ENCODE peak calls at places on chromosome 22, in ten cellular contexts. One of them, this sample, is unnamed.

GRCh38 chr22:43479311-43479710 is 67.5 kb downstream of the MPPED1 start:
- DNase-seq in uterus: no peak
- DNase-seq in fibroblast of lung: no peak
- DNase-seq in fibroblast of mammary gland: no peak
- DNase-seq in astrocyte of the cerebellum: no peak
- DNase-seq in stimulated activated CD8-positive, alpha-beta memory T cell treated with anti-CD3 and anti-CD28 coated beads, Interleukin-4, amount 100 ng/mL, for 24 hours: no peak
- DNase-seq in stimulated activated CD4-positive, alpha-beta T cell treated with anti-CD3 and anti-CD28 coated beads, Interleukin-4, amount 100 ng/mL, for 1 hour: no peak
- DNase-seq in putamen: no peak
- DNase-seq in DMS79 treated with DMSO at 0.1 percent for 48 hours: no peak
- DNase-seq in lower leg skin: no peak
- DNase-seq in this sample: no peak

GRCh38 chr22:48307941-48308340 is 1519.7 kb downstream of the BRD1 start:
- DNase-seq in uterus: no peak
- DNase-seq in fibroblast of lung: no peak
- DNase-seq in fibroblast of mammary gland: no peak
- DNase-seq in astrocyte of the cerebellum: no peak
- DNase-seq in stimulated activated CD8-positive, alpha-beta memory T cell treated with anti-CD3 and anti-CD28 coated beads, Interleukin-4, amount 100 ng/mL, for 24 hours: no peak
- DNase-seq in stimulated activated CD4-positive, alpha-beta T cell treated with anti-CD3 and anti-CD28 coated beads, Interleukin-4, amount 100 ng/mL, for 1 hour: no peak
- DNase-seq in putamen: no peak
- DNase-seq in DMS79 treated with DMSO at 0.1 percent for 48 hours: no peak
- DNase-seq in lower leg skin: no peak
- DNase-seq in this sample: no peak

GRCh38 chr22:36302439-36303114 is 49.6 kb downstream of the APOL1 start:
- DNase-seq in uterus: no peak
- DNase-seq in fibroblast of lung: no peak
- DNase-seq in fibroblast of mammary gland: no peak
- DNase-seq in astrocyte of the cerebellum: no peak
- DNase-seq in stimulated activated CD8-positive, alpha-beta memory T cell treated with anti-CD3 and anti-CD28 coated beads, Interleukin-4, amount 100 ng/mL, for 24 hours: no peak
- DNase-seq in stimulated activated CD4-positive, alpha-beta T cell treated with anti-CD3 and anti-CD28 coated beads, Interleukin-4, amount 100 ng/mL, for 1 hour: no peak
- DNase-seq in putamen: no peak
- DNase-seq in DMS79 treated with DMSO at 0.1 percent for 48 hours: no peak
- DNase-seq in lower leg skin: no peak
- DNase-seq in this sample: no peak

GRCh38 chr22:45948081-45948648 is 28.8 kb downstream of the WNT7B start:
- DNase-seq in uterus: no peak
- DNase-seq in fibroblast of lung: no peak
- DNase-seq in fibroblast of mammary gland: no peak
- DNase-seq in astrocyte of the cerebellum: no peak
- DNase-seq in stimulated activated CD8-positive, alpha-beta memory T cell treated with anti-CD3 and anti-CD28 coated beads, Interleukin-4, amount 100 ng/mL, for 24 hours: no peak
- DNase-seq in stimulated activated CD4-positive, alpha-beta T cell treated with anti-CD3 and anti-CD28 coated beads, Interleukin-4, amount 100 ng/mL, for 1 hour: no peak
- DNase-seq in putamen: no peak
- DNase-seq in DMS79 treated with DMSO at 0.1 percent for 48 hours: peak; percentile 8
- DNase-seq in lower leg skin: no peak
- DNase-seq in this sample: no peak

GRCh38 chr22:37241351-37242142 is 2.5 kb downstream of the RAC2 start:
- DNase-seq in uterus: no peak
- DNase-seq in fibroblast of lung: peak; percentile 6
- DNase-seq in fibroblast of mammary gland: no peak
- DNase-seq in astrocyte of the cerebellum: no peak
- DNase-seq in stimulated activated CD8-positive, alpha-beta memory T cell treated with anti-CD3 and anti-CD28 coated beads, Interleukin-4, amount 100 ng/mL, for 24 hours: no peak
- DNase-seq in stimulated activated CD4-positive, alpha-beta T cell treated with anti-CD3 and anti-CD28 coated beads, Interleukin-4, amount 100 ng/mL, for 1 hour: peak; percentile 49
- DNase-seq in putamen: no peak
- DNase-seq in DMS79 treated with DMSO at 0.1 percent for 48 hours: no peak
- DNase-seq in lower leg skin: no peak
- DNase-seq in this sample: no peak

GRCh38 chr22:30270841-30271240 is 4.2 kb upstream of the OSM start:
- DNase-seq in uterus: no peak
- DNase-seq in fibroblast of lung: peak; percentile 78
- DNase-seq in fibroblast of mammary gland: peak; percentile 55
- DNase-seq in astrocyte of the cerebellum: no peak
- DNase-seq in stimulated activated CD8-positive, alpha-beta memory T cell treated with anti-CD3 and anti-CD28 coated beads, Interleukin-4, amount 100 ng/mL, for 24 hours: no peak
- DNase-seq in stimulated activated CD4-positive, alpha-beta T cell treated with anti-CD3 and anti-CD28 coated beads, Interleukin-4, amount 100 ng/mL, for 1 hour: no peak
- DNase-seq in putamen: peak; percentile 60
- DNase-seq in DMS79 treated with DMSO at 0.1 percent for 48 hours: no peak
- DNase-seq in lower leg skin: no peak
- DNase-seq in this sample: no peak

GRCh38 chr22:39316440-39317083 is 2.9 kb downstream of the RPL3 start:
- DNase-seq in uterus: peak; percentile 82
- DNase-seq in fibroblast of lung: peak; percentile 93
- DNase-seq in fibroblast of mammary gland: peak; percentile 94
- DNase-seq in astrocyte of the cerebellum: peak; percentile 91
- DNase-seq in stimulated activated CD8-positive, alpha-beta memory T cell treated with anti-CD3 and anti-CD28 coated beads, Interleukin-4, amount 100 ng/mL, for 24 hours: peak; percentile 65
- DNase-seq in stimulated activated CD4-positive, alpha-beta T cell treated with anti-CD3 and anti-CD28 coated beads, Interleukin-4, amount 100 ng/mL, for 1 hour: peak; percentile 73
- DNase-seq in putamen: peak; percentile 75
- DNase-seq in DMS79 treated with DMSO at 0.1 percent for 48 hours: peak; percentile 6
- DNase-seq in lower leg skin: peak; percentile 75
- DNase-seq in this sample: peak; percentile 50

GRCh38 chr22:23243006-23243573 is 62.8 kb downstream of the BCR start:
- DNase-seq in uterus: no peak
- DNase-seq in fibroblast of lung: peak; percentile 28
- DNase-seq in fibroblast of mammary gland: no peak
- DNase-seq in astrocyte of the cerebellum: no peak
- DNase-seq in stimulated activated CD8-positive, alpha-beta memory T cell treated with anti-CD3 and anti-CD28 coated beads, Interleukin-4, amount 100 ng/mL, for 24 hours: peak; percentile 42
- DNase-seq in stimulated activated CD4-positive, alpha-beta T cell treated with anti-CD3 and anti-CD28 coated beads, Interleukin-4, amount 100 ng/mL, for 1 hour: peak; percentile 57
- DNase-seq in putamen: no peak
- DNase-seq in DMS79 treated with DMSO at 0.1 percent for 48 hours: no peak
- DNase-seq in lower leg skin: no peak
- DNase-seq in this sample: peak; percentile 63

GRCh38 chr22:29753808-29754657 is 12.8 kb downstream of the ZMAT5 start:
- DNase-seq in uterus: no peak
- DNase-seq in fibroblast of lung: no peak
- DNase-seq in fibroblast of mammary gland: no peak
- DNase-seq in astrocyte of the cerebellum: no peak
- DNase-seq in stimulated activated CD8-positive, alpha-beta memory T cell treated with anti-CD3 and anti-CD28 coated beads, Interleukin-4, amount 100 ng/mL, for 24 hours: no peak
- DNase-seq in stimulated activated CD4-positive, alpha-beta T cell treated with anti-CD3 and anti-CD28 coated beads, Interleukin-4, amount 100 ng/mL, for 1 hour: no peak
- DNase-seq in putamen: no peak
- DNase-seq in DMS79 treated with DMSO at 0.1 percent for 48 hours: no peak
- DNase-seq in lower leg skin: no peak
- DNase-seq in this sample: no peak

GRCh38 chr22:17770180-17771077 is 3.8 kb downstream of the BID start:
- DNase-seq in uterus: no peak
- DNase-seq in fibroblast of lung: no peak
- DNase-seq in fibroblast of mammary gland: no peak
- DNase-seq in astrocyte of the cerebellum: no peak
- DNase-seq in stimulated activated CD8-positive, alpha-beta memory T cell treated with anti-CD3 and anti-CD28 coated beads, Interleukin-4, amount 100 ng/mL, for 24 hours: no peak
- DNase-seq in stimulated activated CD4-positive, alpha-beta T cell treated with anti-CD3 and anti-CD28 coated beads, Interleukin-4, amount 100 ng/mL, for 1 hour: no peak
- DNase-seq in putamen: no peak
- DNase-seq in DMS79 treated with DMSO at 0.1 percent for 48 hours: no peak
- DNase-seq in lower leg skin: no peak
- DNase-seq in this sample: no peak

GRCh38 chr22:42277988-42278776 is 7.7 kb upstream of the TCF20 start:
- DNase-seq in uterus: no peak
- DNase-seq in fibroblast of lung: no peak
- DNase-seq in fibroblast of mammary gland: no peak
- DNase-seq in astrocyte of the cerebellum: no peak
- DNase-seq in stimulated activated CD8-positive, alpha-beta memory T cell treated with anti-CD3 and anti-CD28 coated beads, Interleukin-4, amount 100 ng/mL, for 24 hours: no peak
- DNase-seq in stimulated activated CD4-positive, alpha-beta T cell treated with anti-CD3 and anti-CD28 coated beads, Interleukin-4, amount 100 ng/mL, for 1 hour: no peak
- DNase-seq in putamen: no peak
- DNase-seq in DMS79 treated with DMSO at 0.1 percent for 48 hours: peak; percentile 22
- DNase-seq in lower leg skin: no peak
- DNase-seq in this sample: no peak

GRCh38 chr22:35541254-35541748 is 670 bp downstream of the RASD2 start:
- DNase-seq in uterus: no peak
- DNase-seq in fibroblast of lung: no peak
- DNase-seq in fibroblast of mammary gland: no peak
- DNase-seq in astrocyte of the cerebellum: no peak
- DNase-seq in stimulated activated CD8-positive, alpha-beta memory T cell treated with anti-CD3 and anti-CD28 coated beads, Interleukin-4, amount 100 ng/mL, for 24 hours: no peak
- DNase-seq in stimulated activated CD4-positive, alpha-beta T cell treated with anti-CD3 and anti-CD28 coated beads, Interleukin-4, amount 100 ng/mL, for 1 hour: no peak
- DNase-seq in putamen: no peak
- DNase-seq in DMS79 treated with DMSO at 0.1 percent for 48 hours: no peak
- DNase-seq in lower leg skin: no peak
- DNase-seq in this sample: no peak

GRCh38 chr22:41762980-41763779 is 37.3 kb upstream of the CCDC134 start:
- DNase-seq in uterus: no peak
- DNase-seq in fibroblast of lung: no peak
- DNase-seq in fibroblast of mammary gland: no peak
- DNase-seq in astrocyte of the cerebellum: no peak
- DNase-seq in stimulated activated CD8-positive, alpha-beta memory T cell treated with anti-CD3 and anti-CD28 coated beads, Interleukin-4, amount 100 ng/mL, for 24 hours: no peak
- DNase-seq in stimulated activated CD4-positive, alpha-beta T cell treated with anti-CD3 and anti-CD28 coated beads, Interleukin-4, amount 100 ng/mL, for 1 hour: peak; percentile 29
- DNase-seq in putamen: peak; percentile 42
- DNase-seq in DMS79 treated with DMSO at 0.1 percent for 48 hours: no peak
- DNase-seq in lower leg skin: no peak
- DNase-seq in this sample: no peak

GRCh38 chr22:30277547-30278344 is 11.1 kb upstream of the OSM start:
- DNase-seq in uterus: peak; percentile 61
- DNase-seq in fibroblast of lung: peak; percentile 84
- DNase-seq in fibroblast of mammary gland: peak; percentile 84
- DNase-seq in astrocyte of the cerebellum: peak; percentile 73
- DNase-seq in stimulated activated CD8-positive, alpha-beta memory T cell treated with anti-CD3 and anti-CD28 coated beads, Interleukin-4, amount 100 ng/mL, for 24 hours: no peak
- DNase-seq in stimulated activated CD4-positive, alpha-beta T cell treated with anti-CD3 and anti-CD28 coated beads, Interleukin-4, amount 100 ng/mL, for 1 hour: no peak
- DNase-seq in putamen: no peak
- DNase-seq in DMS79 treated with DMSO at 0.1 percent for 48 hours: peak; percentile 20
- DNase-seq in lower leg skin: no peak
- DNase-seq in this sample: no peak

GRCh38 chr22:39135092-39135896 is 17.2 kb downstream of the CBX7 start:
- DNase-seq in uterus: no peak
- DNase-seq in fibroblast of lung: peak; percentile 25
- DNase-seq in fibroblast of mammary gland: no peak
- DNase-seq in astrocyte of the cerebellum: no peak
- DNase-seq in stimulated activated CD8-positive, alpha-beta memory T cell treated with anti-CD3 and anti-CD28 coated beads, Interleukin-4, amount 100 ng/mL, for 24 hours: no peak
- DNase-seq in stimulated activated CD4-positive, alpha-beta T cell treated with anti-CD3 and anti-CD28 coated beads, Interleukin-4, amount 100 ng/mL, for 1 hour: peak; percentile 46
- DNase-seq in putamen: no peak
- DNase-seq in DMS79 treated with DMSO at 0.1 percent for 48 hours: no peak
- DNase-seq in lower leg skin: no peak
- DNase-seq in this sample: no peak

GRCh38 chr22:38346506-38346905 is 29.3 kb upstream of the CSNK1E start:
- DNase-seq in uterus: no peak
- DNase-seq in fibroblast of lung: no peak
- DNase-seq in fibroblast of mammary gland: no peak
- DNase-seq in astrocyte of the cerebellum: no peak
- DNase-seq in stimulated activated CD8-positive, alpha-beta memory T cell treated with anti-CD3 and anti-CD28 coated beads, Interleukin-4, amount 100 ng/mL, for 24 hours: no peak
- DNase-seq in stimulated activated CD4-positive, alpha-beta T cell treated with anti-CD3 and anti-CD28 coated beads, Interleukin-4, amount 100 ng/mL, for 1 hour: no peak
- DNase-seq in putamen: no peak
- DNase-seq in DMS79 treated with DMSO at 0.1 percent for 48 hours: no peak
- DNase-seq in lower leg skin: no peak
- DNase-seq in this sample: no peak

GRCh38 chr22:41517172-41518047 is 26.9 kb downstream of the POLR3H start:
- DNase-seq in uterus: peak; percentile 80
- DNase-seq in fibroblast of lung: no peak
- DNase-seq in fibroblast of mammary gland: peak; percentile 58
- DNase-seq in astrocyte of the cerebellum: no peak
- DNase-seq in stimulated activated CD8-positive, alpha-beta memory T cell treated with anti-CD3 and anti-CD28 coated beads, Interleukin-4, amount 100 ng/mL, for 24 hours: no peak
- DNase-seq in stimulated activated CD4-positive, alpha-beta T cell treated with anti-CD3 and anti-CD28 coated beads, Interleukin-4, amount 100 ng/mL, for 1 hour: peak; percentile 53
- DNase-seq in putamen: peak; percentile 80
- DNase-seq in DMS79 treated with DMSO at 0.1 percent for 48 hours: peak; percentile 9
- DNase-seq in lower leg skin: peak; percentile 74
- DNase-seq in this sample: no peak

GRCh38 chr22:31089101-31090100 is 8.3 kb downstream of the SMTN start:
- DNase-seq in uterus: peak; percentile 73
- DNase-seq in fibroblast of lung: no peak
- DNase-seq in fibroblast of mammary gland: peak; percentile 49
- DNase-seq in astrocyte of the cerebellum: no peak
- DNase-seq in stimulated activated CD8-positive, alpha-beta memory T cell treated with anti-CD3 and anti-CD28 coated beads, Interleukin-4, amount 100 ng/mL, for 24 hours: no peak
- DNase-seq in stimulated activated CD4-positive, alpha-beta T cell treated with anti-CD3 and anti-CD28 coated beads, Interleukin-4, amount 100 ng/mL, for 1 hour: peak; percentile 32
- DNase-seq in putamen: no peak
- DNase-seq in DMS79 treated with DMSO at 0.1 percent for 48 hours: no peak
- DNase-seq in lower leg skin: no peak
- DNase-seq in this sample: peak; percentile 24

GRCh38 chr22:31846161-31847115 is 92.6 kb downstream of the DEPDC5 start:
- DNase-seq in uterus: no peak
- DNase-seq in fibroblast of lung: peak; percentile 90
- DNase-seq in fibroblast of mammary gland: peak; percentile 57
- DNase-seq in astrocyte of the cerebellum: no peak
- DNase-seq in stimulated activated CD8-positive, alpha-beta memory T cell treated with anti-CD3 and anti-CD28 coated beads, Interleukin-4, amount 100 ng/mL, for 24 hours: no peak
- DNase-seq in stimulated activated CD4-positive, alpha-beta T cell treated with anti-CD3 and anti-CD28 coated beads, Interleukin-4, amount 100 ng/mL, for 1 hour: no peak
- DNase-seq in putamen: no peak
- DNase-seq in DMS79 treated with DMSO at 0.1 percent for 48 hours: no peak
- DNase-seq in lower leg skin: no peak
- DNase-seq in this sample: no peak

GRCh38 chr22:27879923-27880322 is 39.1 kb downstream of the PITPNB start:
- DNase-seq in uterus: no peak
- DNase-seq in fibroblast of lung: peak; percentile 49
- DNase-seq in fibroblast of mammary gland: peak; percentile 55
- DNase-seq in astrocyte of the cerebellum: peak; percentile 34
- DNase-seq in stimulated activated CD8-positive, alpha-beta memory T cell treated with anti-CD3 and anti-CD28 coated beads, Interleukin-4, amount 100 ng/mL, for 24 hours: no peak
- DNase-seq in stimulated activated CD4-positive, alpha-beta T cell treated with anti-CD3 and anti-CD28 coated beads, Interleukin-4, amount 100 ng/mL, for 1 hour: no peak
- DNase-seq in putamen: no peak
- DNase-seq in DMS79 treated with DMSO at 0.1 percent for 48 hours: no peak
- DNase-seq in lower leg skin: no peak
- DNase-seq in this sample: no peak

GRCh38 chr22:41732096-41732772 is 32.9 kb downstream of the MEI1 start:
- DNase-seq in uterus: no peak
- DNase-seq in fibroblast of lung: no peak
- DNase-seq in fibroblast of mammary gland: no peak
- DNase-seq in astrocyte of the cerebellum: no peak
- DNase-seq in stimulated activated CD8-positive, alpha-beta memory T cell treated with anti-CD3 and anti-CD28 coated beads, Interleukin-4, amount 100 ng/mL, for 24 hours: no peak
- DNase-seq in stimulated activated CD4-positive, alpha-beta T cell treated with anti-CD3 and anti-CD28 coated beads, Interleukin-4, amount 100 ng/mL, for 1 hour: no peak
- DNase-seq in putamen: no peak
- DNase-seq in DMS79 treated with DMSO at 0.1 percent for 48 hours: no peak
- DNase-seq in lower leg skin: no peak
- DNase-seq in this sample: no peak

GRCh38 chr22:21902296-21903087 is 35.0 kb upstream of the MAPK1 start:
- DNase-seq in uterus: no peak
- DNase-seq in fibroblast of lung: no peak
- DNase-seq in fibroblast of mammary gland: no peak
- DNase-seq in astrocyte of the cerebellum: no peak
- DNase-seq in stimulated activated CD8-positive, alpha-beta memory T cell treated with anti-CD3 and anti-CD28 coated beads, Interleukin-4, amount 100 ng/mL, for 24 hours: no peak
- DNase-seq in stimulated activated CD4-positive, alpha-beta T cell treated with anti-CD3 and anti-CD28 coated beads, Interleukin-4, amount 100 ng/mL, for 1 hour: no peak
- DNase-seq in putamen: no peak
- DNase-seq in DMS79 treated with DMSO at 0.1 percent for 48 hours: no peak
- DNase-seq in lower leg skin: no peak
- DNase-seq in this sample: no peak

GRCh38 chr22:20751185-20751851 is 22.6 kb upstream of the SERPIND1 start:
- DNase-seq in uterus: no peak
- DNase-seq in fibroblast of lung: no peak
- DNase-seq in fibroblast of mammary gland: no peak
- DNase-seq in astrocyte of the cerebellum: no peak
- DNase-seq in stimulated activated CD8-positive, alpha-beta memory T cell treated with anti-CD3 and anti-CD28 coated beads, Interleukin-4, amount 100 ng/mL, for 24 hours: no peak
- DNase-seq in stimulated activated CD4-positive, alpha-beta T cell treated with anti-CD3 and anti-CD28 coated beads, Interleukin-4, amount 100 ng/mL, for 1 hour: no peak
- DNase-seq in putamen: no peak
- DNase-seq in DMS79 treated with DMSO at 0.1 percent for 48 hours: peak; percentile 58
- DNase-seq in lower leg skin: no peak
- DNase-seq in this sample: no peak

GRCh38 chr22:37174964-37175363 is 13.1 kb downstream of the C1QTNF6 start:
- DNase-seq in uterus: no peak
- DNase-seq in fibroblast of lung: no peak
- DNase-seq in fibroblast of mammary gland: no peak
- DNase-seq in astrocyte of the cerebellum: no peak
- DNase-seq in stimulated activated CD8-positive, alpha-beta memory T cell treated with anti-CD3 and anti-CD28 coated beads, Interleukin-4, amount 100 ng/mL, for 24 hours: no peak
- DNase-seq in stimulated activated CD4-positive, alpha-beta T cell treated with anti-CD3 and anti-CD28 coated beads, Interleukin-4, amount 100 ng/mL, for 1 hour: no peak
- DNase-seq in putamen: no peak
- DNase-seq in DMS79 treated with DMSO at 0.1 percent for 48 hours: no peak
- DNase-seq in lower leg skin: no peak
- DNase-seq in this sample: no peak

GRCh38 chr22:23984430-23984829 is 4.5 kb downstream of the GSTT2 start:
- DNase-seq in uterus: no peak
- DNase-seq in fibroblast of lung: no peak
- DNase-seq in fibroblast of mammary gland: peak; percentile 53
- DNase-seq in astrocyte of the cerebellum: peak; percentile 22
- DNase-seq in stimulated activated CD8-positive, alpha-beta memory T cell treated with anti-CD3 and anti-CD28 coated beads, Interleukin-4, amount 100 ng/mL, for 24 hours: no peak
- DNase-seq in stimulated activated CD4-positive, alpha-beta T cell treated with anti-CD3 and anti-CD28 coated beads, Interleukin-4, amount 100 ng/mL, for 1 hour: no peak
- DNase-seq in putamen: peak; percentile 22
- DNase-seq in DMS79 treated with DMSO at 0.1 percent for 48 hours: no peak
- DNase-seq in lower leg skin: no peak
- DNase-seq in this sample: peak; percentile 21

GRCh38 chr22:20117656-20118571 is 888 bp upstream of the TRMT2A start:
- DNase-seq in uterus: no peak
- DNase-seq in fibroblast of lung: peak; percentile 51
- DNase-seq in fibroblast of mammary gland: peak; percentile 30
- DNase-seq in astrocyte of the cerebellum: no peak
- DNase-seq in stimulated activated CD8-positive, alpha-beta memory T cell treated with anti-CD3 and anti-CD28 coated beads, Interleukin-4, amount 100 ng/mL, for 24 hours: peak; percentile 73
- DNase-seq in stimulated activated CD4-positive, alpha-beta T cell treated with anti-CD3 and anti-CD28 coated beads, Interleukin-4, amount 100 ng/mL, for 1 hour: peak; percentile 78
- DNase-seq in putamen: no peak
- DNase-seq in DMS79 treated with DMSO at 0.1 percent for 48 hours: no peak
- DNase-seq in lower leg skin: no peak
- DNase-seq in this sample: peak; percentile 40

GRCh38 chr22:27686534-27686933 is 115.0 kb downstream of the MN1 start:
- DNase-seq in uterus: peak; percentile 31
- DNase-seq in fibroblast of lung: peak; percentile 93
- DNase-seq in fibroblast of mammary gland: peak; percentile 64
- DNase-seq in astrocyte of the cerebellum: no peak
- DNase-seq in stimulated activated CD8-positive, alpha-beta memory T cell treated with anti-CD3 and anti-CD28 coated beads, Interleukin-4, amount 100 ng/mL, for 24 hours: no peak
- DNase-seq in stimulated activated CD4-positive, alpha-beta T cell treated with anti-CD3 and anti-CD28 coated beads, Interleukin-4, amount 100 ng/mL, for 1 hour: no peak
- DNase-seq in putamen: peak; percentile 92
- DNase-seq in DMS79 treated with DMSO at 0.1 percent for 48 hours: no peak
- DNase-seq in lower leg skin: peak; percentile 23
- DNase-seq in this sample: no peak

GRCh38 chr22:37519268-37520195 is at the start of gene CARD10:
- DNase-seq in uterus: no peak
- DNase-seq in fibroblast of lung: peak; percentile 19
- DNase-seq in fibroblast of mammary gland: no peak
- DNase-seq in astrocyte of the cerebellum: no peak
- DNase-seq in stimulated activated CD8-positive, alpha-beta memory T cell treated with anti-CD3 and anti-CD28 coated beads, Interleukin-4, amount 100 ng/mL, for 24 hours: no peak
- DNase-seq in stimulated activated CD4-positive, alpha-beta T cell treated with anti-CD3 and anti-CD28 coated beads, Interleukin-4, amount 100 ng/mL, for 1 hour: no peak
- DNase-seq in putamen: no peak
- DNase-seq in DMS79 treated with DMSO at 0.1 percent for 48 hours: no peak
- DNase-seq in lower leg skin: no peak
- DNase-seq in this sample: no peak